ENCODE peak calls at places on chromosome 10, in eight cellular contexts. D, J, S, H, R, T, N and Q are unnamed samples.

GRCh38 chr10:70034252-70034651 is 18.4 kb upstream of the MACROH2A2 start:
- DNase-seq in D (no peak), J (no peak), S (no peak), H (no peak), R (no peak), T (no peak), N (no peak), Q (no peak)

GRCh38 chr10:119516381-119517234 is 25.9 kb downstream of the RGS10 start:
- DNase-seq in D (peak), J (peak), S (no peak), H (no peak), R (peak), T (no peak), N (no peak), Q (peak)

GRCh38 chr10:15043674-15044073 is at the start of gene OLAH:
- DNase-seq in D (no peak), J (no peak), S (no peak), H (no peak), R (no peak), T (no peak), N (no peak), Q (no peak)

GRCh38 chr10:78713659-78714058 is 355.1 kb upstream of the ZMIZ1 start:
- DNase-seq in D (no peak), J (no peak), S (no peak), H (no peak), R (no peak), T (no peak), N (no peak), Q (no peak)

GRCh38 chr10:114905450-114905849 is 32.5 kb upstream of the TRUB1 start:
- DNase-seq in D (no peak), J (no peak), S (no peak), H (peak), R (no peak), T (no peak), N (no peak), Q (no peak)

GRCh38 chr10:36366843-36367242 is 724.7 kb upstream of the FZD8 start:
- DNase-seq in D (no peak), J (no peak), S (no peak), H (no peak), R (no peak), T (no peak), N (no peak), Q (no peak)

GRCh38 chr10:24973163-24973562 is 20.8 kb upstream of the PRTFDC1 start:
- DNase-seq in D (no peak), J (no peak), S (no peak), H (no peak), R (no peak), T (no peak), N (no peak), Q (no peak)

GRCh38 chr10:78856421-78856820 is 212.3 kb upstream of the ZMIZ1 start:
- DNase-seq in D (no peak), J (no peak), S (peak), H (no peak), R (no peak), T (no peak), N (no peak), Q (no peak)

GRCh38 chr10:62760401-62760800 is 44.1 kb upstream of the ADO start:
- DNase-seq in D (no peak), J (no peak), S (no peak), H (no peak), R (no peak), T (no peak), N (no peak), Q (no peak)

GRCh38 chr10:124799196-124799595 is 2.4 kb upstream of the ABRAXAS2 start:
- DNase-seq in D (no peak), J (no peak), S (no peak), H (no peak), R (no peak), T (no peak), N (no peak), Q (no peak)

GRCh38 chr10:8543361-8544056 is 489.0 kb downstream of the GATA3 start:
- DNase-seq in D (no peak), J (no peak), S (no peak), H (no peak), R (no peak), T (no peak), N (no peak), Q (no peak)

GRCh38 chr10:72285972-72286521 is 12.3 kb downstream of the DDIT4 start:
- DNase-seq in D (no peak), J (no peak), S (peak), H (no peak), R (no peak), T (no peak), N (no peak), Q (no peak)

GRCh38 chr10:124997791-124998623 is 56.1 kb downstream of the ZRANB1 start:
- DNase-seq in D (no peak), J (peak), S (peak), H (no peak), R (peak), T (no peak), N (no peak), Q (no peak)

GRCh38 chr10:111748184-111748583 is 435.4 kb downstream of the GPAM start:
- DNase-seq in D (no peak), J (no peak), S (no peak), H (no peak), R (no peak), T (no peak), N (no peak), Q (no peak)

GRCh38 chr10:71158902-71159301 is 53.5 kb upstream of the UNC5B start:
- DNase-seq in D (no peak), J (no peak), S (no peak), H (no peak), R (no peak), T (no peak), N (no peak), Q (no peak)

GRCh38 chr10:117503170-117503885 is 39.2 kb upstream of the EMX2 start:
- DNase-seq in D (no peak), J (no peak), S (no peak), H (no peak), R (no peak), T (no peak), N (no peak), Q (no peak)

GRCh38 chr10:71767420-71768035 is 5.8 kb downstream of the VSIR start:
- DNase-seq in D (no peak), J (no peak), S (peak), H (no peak), R (peak), T (no peak), N (no peak), Q (peak)

GRCh38 chr10:69816963-69817605 is 15.4 kb downstream of the COL13A1 start:
- DNase-seq in D (no peak), J (no peak), S (no peak), H (no peak), R (no peak), T (no peak), N (no peak), Q (no peak)

GRCh38 chr10:121791761-121792160 is 136.1 kb downstream of the ATE1 start:
- DNase-seq in D (no peak), J (no peak), S (no peak), H (peak), R (no peak), T (no peak), N (no peak), Q (no peak)